ENCODE peak calls at places on chromosomes 3 and 15, in nine cellular contexts. One of them, this sample, is unnamed.

GRCh38 chr3:105809204-105809893 is 59.5 kb downstream of the CBLB start:
- DNase-seq in cardiac fibroblast: no peak
- DNase-seq in sigmoid colon: no peak
- DNase-seq in Caco-2: peak
- DNase-seq in mucosa of descending colon: no peak
- DNase-seq in progenitor cell of endocrine pancreas: no peak
- DNase-seq in nephron progenitor cell: no peak
- DNase-seq in A673: no peak
- DNase-seq in PC-9: no peak
- DNase-seq in this sample: no peak

GRCh38 chr3:122609798-122610559 is 32.5 kb downstream of the PARP15 start:
- DNase-seq in Caco-2: no peak
- DNase-seq in sigmoid colon: no peak
- DNase-seq in mucosa of descending colon: no peak
- DNase-seq in A673: peak
- DNase-seq in PC-9: no peak
- DNase-seq in cardiac fibroblast: peak
- DNase-seq in progenitor cell of endocrine pancreas: no peak
- DNase-seq in nephron progenitor cell: no peak
- DNase-seq in this sample: peak

GRCh38 chr3:17432237-17432636 is 310.2 kb downstream of the TBC1D5 start:
- DNase-seq in Caco-2: no peak
- DNase-seq in mucosa of descending colon: no peak
- DNase-seq in cardiac fibroblast: peak
- DNase-seq in PC-9: no peak
- DNase-seq in nephron progenitor cell: no peak
- DNase-seq in A673: no peak
- DNase-seq in progenitor cell of endocrine pancreas: no peak
- DNase-seq in sigmoid colon: no peak
- DNase-seq in this sample: peak

GRCh38 chr3:188915137-188915536 is 256.6 kb upstream of the TPRG1 start:
- DNase-seq in cardiac fibroblast: peak
- DNase-seq in mucosa of descending colon: no peak
- DNase-seq in Caco-2: no peak
- DNase-seq in sigmoid colon: no peak
- DNase-seq in nephron progenitor cell: no peak
- DNase-seq in progenitor cell of endocrine pancreas: no peak
- DNase-seq in A673: no peak
- DNase-seq in PC-9: no peak
- DNase-seq in this sample: peak

GRCh38 chr3:183129243-183129642 is 29.9 kb upstream of the MCCC1 start:
- DNase-seq in PC-9: no peak
- DNase-seq in A673: no peak
- DNase-seq in progenitor cell of endocrine pancreas: no peak
- DNase-seq in Caco-2: no peak
- DNase-seq in sigmoid colon: no peak
- DNase-seq in nephron progenitor cell: no peak
- DNase-seq in mucosa of descending colon: no peak
- DNase-seq in cardiac fibroblast: peak
- DNase-seq in this sample: peak

GRCh38 chr3:114804099-114804498 is 343.0 kb downstream of the ZBTB20 start:
- DNase-seq in Caco-2: no peak
- DNase-seq in nephron progenitor cell: no peak
- DNase-seq in A673: no peak
- DNase-seq in sigmoid colon: no peak
- DNase-seq in PC-9: no peak
- DNase-seq in progenitor cell of endocrine pancreas: no peak
- DNase-seq in mucosa of descending colon: no peak
- DNase-seq in cardiac fibroblast: no peak
- DNase-seq in this sample: no peak

GRCh38 chr3:187975571-187976360 is 178.2 kb upstream of the LPP start:
- DNase-seq in PC-9: peak
- DNase-seq in nephron progenitor cell: peak
- DNase-seq in progenitor cell of endocrine pancreas: no peak
- DNase-seq in Caco-2: no peak
- DNase-seq in cardiac fibroblast: peak
- DNase-seq in A673: no peak
- DNase-seq in sigmoid colon: no peak
- DNase-seq in mucosa of descending colon: no peak
- DNase-seq in this sample: no peak

GRCh38 chr15:62835351-62835750 is 207.2 kb upstream of the TPM1 start:
- DNase-seq in nephron progenitor cell: no peak
- DNase-seq in A673: no peak
- DNase-seq in progenitor cell of endocrine pancreas: no peak
- DNase-seq in sigmoid colon: no peak
- DNase-seq in cardiac fibroblast: peak
- DNase-seq in mucosa of descending colon: no peak
- DNase-seq in PC-9: no peak
- DNase-seq in Caco-2: no peak
- DNase-seq in this sample: peak

GRCh38 chr3:162666835-162667234 is 1170.2 kb downstream of the OTOL1 start:
- DNase-seq in sigmoid colon: no peak
- DNase-seq in progenitor cell of endocrine pancreas: no peak
- DNase-seq in cardiac fibroblast: no peak
- DNase-seq in nephron progenitor cell: no peak
- DNase-seq in A673: no peak
- DNase-seq in PC-9: no peak
- DNase-seq in Caco-2: no peak
- DNase-seq in mucosa of descending colon: no peak
- DNase-seq in this sample: no peak

GRCh38 chr3:52532838-52533622 is 627 bp downstream of the NT5DC2 start:
- DNase-seq in Caco-2: peak
- DNase-seq in nephron progenitor cell: peak
- DNase-seq in progenitor cell of endocrine pancreas: no peak
- DNase-seq in A673: no peak
- DNase-seq in PC-9: peak
- DNase-seq in sigmoid colon: peak
- DNase-seq in cardiac fibroblast: peak
- DNase-seq in mucosa of descending colon: peak
- DNase-seq in this sample: no peak

GRCh38 chr15:89400121-89400996 is 65.7 kb upstream of the POLG start:
- DNase-seq in nephron progenitor cell: peak
- DNase-seq in progenitor cell of endocrine pancreas: no peak
- DNase-seq in sigmoid colon: no peak
- DNase-seq in PC-9: no peak
- DNase-seq in A673: peak
- DNase-seq in Caco-2: peak
- DNase-seq in mucosa of descending colon: no peak
- DNase-seq in cardiac fibroblast: no peak
- DNase-seq in this sample: no peak

GRCh38 chr3:54079314-54079713 is 43.0 kb upstream of the CACNA2D3 start:
- DNase-seq in cardiac fibroblast: no peak
- DNase-seq in PC-9: no peak
- DNase-seq in progenitor cell of endocrine pancreas: no peak
- DNase-seq in sigmoid colon: no peak
- DNase-seq in A673: no peak
- DNase-seq in nephron progenitor cell: no peak
- DNase-seq in Caco-2: no peak
- DNase-seq in mucosa of descending colon: no peak
- DNase-seq in this sample: no peak

GRCh38 chr3:135419155-135419554 is 546.4 kb upstream of the PPP2R3A start:
- DNase-seq in PC-9: no peak
- DNase-seq in A673: no peak
- DNase-seq in cardiac fibroblast: no peak
- DNase-seq in nephron progenitor cell: no peak
- DNase-seq in progenitor cell of endocrine pancreas: no peak
- DNase-seq in mucosa of descending colon: no peak
- DNase-seq in sigmoid colon: no peak
- DNase-seq in Caco-2: no peak
- DNase-seq in this sample: no peak

GRCh38 chr15:62509395-62509973 is 344.4 kb upstream of the C2CD4B start:
- DNase-seq in mucosa of descending colon: no peak
- DNase-seq in Caco-2: no peak
- DNase-seq in sigmoid colon: no peak
- DNase-seq in cardiac fibroblast: no peak
- DNase-seq in A673: no peak
- DNase-seq in nephron progenitor cell: peak
- DNase-seq in progenitor cell of endocrine pancreas: no peak
- DNase-seq in PC-9: no peak
- DNase-seq in this sample: no peak

GRCh38 chr3:14513566-14514322 is 26.4 kb downstream of the GRIP2 start:
- DNase-seq in Caco-2: no peak
- DNase-seq in A673: no peak
- DNase-seq in cardiac fibroblast: no peak
- DNase-seq in progenitor cell of endocrine pancreas: no peak
- DNase-seq in nephron progenitor cell: no peak
- DNase-seq in sigmoid colon: peak
- DNase-seq in PC-9: no peak
- DNase-seq in mucosa of descending colon: peak
- DNase-seq in this sample: no peak

GRCh38 chr3:119538772-119539171 is 20.6 kb downstream of the CD80 start:
- DNase-seq in Caco-2: no peak
- DNase-seq in cardiac fibroblast: no peak
- DNase-seq in mucosa of descending colon: no peak
- DNase-seq in nephron progenitor cell: no peak
- DNase-seq in A673: no peak
- DNase-seq in progenitor cell of endocrine pancreas: no peak
- DNase-seq in PC-9: no peak
- DNase-seq in sigmoid colon: no peak
- DNase-seq in this sample: no peak

GRCh38 chr3:89380006-89380405 is 272.6 kb downstream of the EPHA3 start:
- DNase-seq in sigmoid colon: no peak
- DNase-seq in Caco-2: no peak
- DNase-seq in nephron progenitor cell: no peak
- DNase-seq in cardiac fibroblast: peak
- DNase-seq in progenitor cell of endocrine pancreas: no peak
- DNase-seq in PC-9: no peak
- DNase-seq in mucosa of descending colon: no peak
- DNase-seq in A673: peak
- DNase-seq in this sample: peak

GRCh38 chr3:152375546-152375945 is 106.8 kb downstream of the MBNL1 start:
- DNase-seq in mucosa of descending colon: no peak
- DNase-seq in Caco-2: no peak
- DNase-seq in progenitor cell of endocrine pancreas: no peak
- DNase-seq in A673: no peak
- DNase-seq in sigmoid colon: no peak
- DNase-seq in PC-9: no peak
- DNase-seq in nephron progenitor cell: no peak
- DNase-seq in cardiac fibroblast: peak
- DNase-seq in this sample: peak

GRCh38 chr15:52328680-52329079 is 33.1 kb upstream of the MYO5C start:
- DNase-seq in sigmoid colon: no peak
- DNase-seq in nephron progenitor cell: no peak
- DNase-seq in PC-9: no peak
- DNase-seq in A673: no peak
- DNase-seq in cardiac fibroblast: no peak
- DNase-seq in Caco-2: no peak
- DNase-seq in mucosa of descending colon: no peak
- DNase-seq in progenitor cell of endocrine pancreas: no peak
- DNase-seq in this sample: no peak

GRCh38 chr15:52329980-52330379 is 34.4 kb upstream of the MYO5C start:
- DNase-seq in progenitor cell of endocrine pancreas: no peak
- DNase-seq in Caco-2: no peak
- DNase-seq in mucosa of descending colon: no peak
- DNase-seq in sigmoid colon: no peak
- DNase-seq in nephron progenitor cell: no peak
- DNase-seq in cardiac fibroblast: peak
- DNase-seq in PC-9: no peak
- DNase-seq in A673: no peak
- DNase-seq in this sample: no peak

GRCh38 chr15:52334491-52335160 is 39.0 kb upstream of the MYO5C start:
- DNase-seq in sigmoid colon: no peak
- DNase-seq in progenitor cell of endocrine pancreas: no peak
- DNase-seq in mucosa of descending colon: no peak
- DNase-seq in Caco-2: no peak
- DNase-seq in nephron progenitor cell: no peak
- DNase-seq in A673: no peak
- DNase-seq in PC-9: no peak
- DNase-seq in cardiac fibroblast: peak
- DNase-seq in this sample: peak

GRCh38 chr15:52329150-52329549 is 33.5 kb upstream of the MYO5C start:
- DNase-seq in nephron progenitor cell: no peak
- DNase-seq in A673: no peak
- DNase-seq in progenitor cell of endocrine pancreas: no peak
- DNase-seq in sigmoid colon: no peak
- DNase-seq in cardiac fibroblast: no peak
- DNase-seq in PC-9: no peak
- DNase-seq in Caco-2: no peak
- DNase-seq in mucosa of descending colon: no peak
- DNase-seq in this sample: no peak

GRCh38 chr15:52331490-52332240 is 36.1 kb upstream of the MYO5C start:
- DNase-seq in progenitor cell of endocrine pancreas: no peak
- DNase-seq in cardiac fibroblast: peak
- DNase-seq in Caco-2: peak
- DNase-seq in A673: peak
- DNase-seq in sigmoid colon: no peak
- DNase-seq in PC-9: peak
- DNase-seq in mucosa of descending colon: no peak
- DNase-seq in nephron progenitor cell: no peak
- DNase-seq in this sample: peak
- TF ChIP-seq CTCF in progenitor cell of endocrine pancreas: peak
- TF ChIP-seq CTCF in cardiac fibroblast: peak
- TF ChIP-seq CTCF in Caco-2: peak
- TF ChIP-seq CTCF in A673: peak
- TF ChIP-seq CTCF in sigmoid colon: no peak
- TF ChIP-seq CTCF in PC-9: peak
- TF ChIP-seq CTCF in mucosa of descending colon: no peak
- TF ChIP-seq CTCF in nephron progenitor cell: no peak
- TF ChIP-seq CTCF in this sample: peak

GRCh38 chr15:57296473-57297162 is 79.7 kb upstream of the CGNL1 start:
- DNase-seq in progenitor cell of endocrine pancreas: no peak
- DNase-seq in cardiac fibroblast: no peak
- DNase-seq in nephron progenitor cell: no peak
- DNase-seq in Caco-2: no peak
- DNase-seq in PC-9: no peak
- DNase-seq in mucosa of descending colon: no peak
- DNase-seq in sigmoid colon: no peak
- DNase-seq in A673: no peak
- DNase-seq in this sample: no peak
- TF ChIP-seq CTCF in progenitor cell of endocrine pancreas: no peak
- TF ChIP-seq CTCF in cardiac fibroblast: no peak
- TF ChIP-seq CTCF in nephron progenitor cell: no peak
- TF ChIP-seq CTCF in Caco-2: no peak
- TF ChIP-seq CTCF in PC-9: no peak
- TF ChIP-seq CTCF in mucosa of descending colon: no peak
- TF ChIP-seq CTCF in sigmoid colon: no peak
- TF ChIP-seq CTCF in A673: no peak
- TF ChIP-seq CTCF in this sample: no peak

GRCh38 chr3:50150863-50151686 is 4.0 kb upstream of the SEMA3F start:
- DNase-seq in progenitor cell of endocrine pancreas: no peak
- DNase-seq in nephron progenitor cell: peak
- DNase-seq in Caco-2: no peak
- DNase-seq in cardiac fibroblast: no peak
- DNase-seq in A673: no peak
- DNase-seq in mucosa of descending colon: no peak
- DNase-seq in PC-9: no peak
- DNase-seq in sigmoid colon: no peak
- DNase-seq in this sample: peak
- TF ChIP-seq CTCF in progenitor cell of endocrine pancreas: no peak
- TF ChIP-seq CTCF in nephron progenitor cell: no peak
- TF ChIP-seq CTCF in Caco-2: no peak
- TF ChIP-seq CTCF in cardiac fibroblast: no peak
- TF ChIP-seq CTCF in A673: no peak
- TF ChIP-seq CTCF in mucosa of descending colon: no peak
- TF ChIP-seq CTCF in PC-9: no peak
- TF ChIP-seq CTCF in sigmoid colon: no peak
- TF ChIP-seq CTCF in this sample: no peak

DNA sequence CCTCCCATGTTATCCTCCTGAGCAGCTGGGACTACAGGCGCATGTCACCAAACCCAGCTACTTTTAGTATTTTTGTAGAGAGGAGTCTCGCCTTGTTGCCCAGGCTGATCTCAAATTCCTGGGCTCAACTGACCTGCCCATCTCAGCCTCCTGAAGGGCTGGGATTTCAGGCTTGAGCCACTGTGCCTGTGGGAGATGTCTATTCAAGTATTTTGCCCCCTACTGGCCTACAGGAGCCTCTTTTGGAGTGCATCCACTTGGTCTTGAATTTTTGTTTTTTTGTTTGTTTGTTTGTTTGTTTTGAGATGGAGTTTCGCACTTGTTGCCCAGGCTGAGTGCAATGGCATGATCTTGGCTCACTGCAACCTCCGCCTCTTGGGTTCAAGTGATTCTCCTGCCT is 3.2 kb upstream of the DHX30 start:
- DNase-seq in mucosa of descending colon: no peak
- DNase-seq in sigmoid colon: no peak
- DNase-seq in progenitor cell of endocrine pancreas: no peak
- DNase-seq in nephron progenitor cell: no peak
- DNase-seq in PC-9: no peak
- DNase-seq in Caco-2: no peak
- DNase-seq in cardiac fibroblast: peak
- DNase-seq in A673: no peak
- DNase-seq in this sample: no peak
- TF ChIP-seq CTCF in mucosa of descending colon: no peak
- TF ChIP-seq CTCF in sigmoid colon: no peak
- TF ChIP-seq CTCF in progenitor cell of endocrine pancreas: peak
- TF ChIP-seq CTCF in nephron progenitor cell: no peak
- TF ChIP-seq CTCF in PC-9: peak
- TF ChIP-seq CTCF in Caco-2: peak
- TF ChIP-seq CTCF in cardiac fibroblast: peak
- TF ChIP-seq CTCF in A673: peak
- TF ChIP-seq CTCF in this sample: peak

This sample was measured in epithelial cell of esophagus.